ENCODE peak calls at places on chromosomes 13 and 19, in ten cellular contexts. E, J, U, W, C, M, P, R, D and V are unnamed samples.

GRCh38 chr13:43261018-43261417 is 237.6 kb downstream of the DNAJC15 start:
- DNase-seq in C (no peak), R (no peak), U (no peak), P (no peak), E (no peak), D (no peak), W (peak), M (no peak), J (no peak), V (no peak)

GRCh38 chr13:110108348-110109139 is 198.4 kb downstream of the COL4A1 start:
- DNase-seq in P (peak), D (no peak), W (peak), C (peak), M (no peak), U (peak), E (peak), R (peak), J (peak), V (no peak)

GRCh38 chr19:11164879-11165406 is 9.4 kb upstream of the SPC24 start:
- DNase-seq in D (no peak), J (no peak), R (no peak), C (no peak), U (no peak), E (no peak), M (no peak), W (peak), P (peak), V (no peak)

GRCh38 chr13:107873908-107874307 is 341.4 kb downstream of the LIG4 start:
- DNase-seq in U (no peak), E (no peak), J (no peak), D (no peak), W (no peak), R (no peak), C (no peak), M (no peak), P (no peak), V (no peak)

GRCh38 chr19:28245937-28246336 is 967.0 kb downstream of the UQCRFS1 start:
- DNase-seq in R (no peak), W (no peak), M (no peak), D (no peak), E (no peak), P (no peak), J (no peak), U (no peak), C (no peak), V (no peak)

GRCh38 chr13:39918837-39919236 is 263.4 kb downstream of the COG6 start:
- DNase-seq in R (no peak), D (no peak), P (no peak), U (no peak), W (peak), E (no peak), J (no peak), C (no peak), M (no peak), V (no peak)

GRCh38 chr19:16262618-16263017 is 62.0 kb upstream of the KLF2 start:
- DNase-seq in D (no peak), U (no peak), C (no peak), P (no peak), W (peak), R (no peak), E (no peak), J (no peak), M (no peak), V (no peak)

GRCh38 chr13:67223024-67223423 is 7.1 kb downstream of the PCDH9 start:
- DNase-seq in U (no peak), M (no peak), C (no peak), E (peak), W (peak), R (peak), J (no peak), P (no peak), D (no peak), V (no peak)

GRCh38 chr19:1000095-1000494 is at the start of gene GRIN3B:
- DNase-seq in J (peak), M (no peak), P (peak), E (no peak), R (peak), W (no peak), C (peak), D (peak), U (peak), V (peak)

GRCh38 chr19:42233106-42233505 is 9.3 kb downstream of the GSK3A start:
- DNase-seq in W (no peak), E (no peak), D (no peak), R (no peak), C (no peak), P (no peak), J (no peak), U (no peak), M (no peak), V (no peak)